ENCODE peak calls at places on chromosome 5, in six cellular contexts. One of them, this sample, is unnamed.
A peak's percentile ranks its signal among the peaks of the same experiment; 100 is the strongest.

GRCh38 chr5:119954106-119954505 is 324.7 kb downstream of the FAM170A start:
- DNase-seq in body of pancreas: no peak
- DNase-seq in Karpas-422: no peak
- DNase-seq in brain microvascular endothelial cell: no peak
- DNase-seq in mucosa of descending colon: no peak
- DNase-seq in MG63: no peak
- DNase-seq in this sample: no peak

GRCh38 chr5:177308740-177309139 is 3.0 kb downstream of the MXD3 start:
- DNase-seq in mucosa of descending colon: peak; percentile 20
- DNase-seq in MG63: no peak
- DNase-seq in brain microvascular endothelial cell: no peak
- DNase-seq in Karpas-422: no peak
- DNase-seq in body of pancreas: peak; percentile 44
- DNase-seq in this sample: no peak

GRCh38 chr5:77181173-77181572 is 29.3 kb upstream of the PDE8B start:
- DNase-seq in brain microvascular endothelial cell: no peak
- DNase-seq in Karpas-422: no peak
- DNase-seq in body of pancreas: no peak
- DNase-seq in MG63: no peak
- DNase-seq in mucosa of descending colon: no peak
- DNase-seq in this sample: peak; percentile 57

GRCh38 chr5:133124891-133125290 is 73.1 kb downstream of the HSPA4 start:
- DNase-seq in Karpas-422: no peak
- DNase-seq in mucosa of descending colon: no peak
- DNase-seq in brain microvascular endothelial cell: no peak
- DNase-seq in body of pancreas: no peak
- DNase-seq in MG63: no peak
- DNase-seq in this sample: no peak

GRCh38 chr5:8213701-8214240 is 344.8 kb downstream of the MTRR start:
- DNase-seq in MG63: no peak
- DNase-seq in mucosa of descending colon: no peak
- DNase-seq in brain microvascular endothelial cell: no peak
- DNase-seq in body of pancreas: no peak
- DNase-seq in Karpas-422: peak; percentile 28
- DNase-seq in this sample: no peak

GRCh38 chr5:132714456-132715307 is 22.7 kb downstream of the KIF3A start:
- DNase-seq in MG63: no peak
- DNase-seq in brain microvascular endothelial cell: no peak
- DNase-seq in body of pancreas: no peak
- DNase-seq in mucosa of descending colon: no peak
- DNase-seq in Karpas-422: peak; percentile 47
- DNase-seq in this sample: no peak

GRCh38 chr5:145848854-145849253 is 13.7 kb upstream of the PRELID2 start:
- DNase-seq in body of pancreas: no peak
- DNase-seq in brain microvascular endothelial cell: peak; percentile 67
- DNase-seq in mucosa of descending colon: no peak
- DNase-seq in Karpas-422: no peak
- DNase-seq in MG63: no peak
- DNase-seq in this sample: no peak

GRCh38 chr5:107474724-107475489 is 195.8 kb downstream of the EFNA5 start:
- DNase-seq in Karpas-422: no peak
- DNase-seq in MG63: no peak
- DNase-seq in brain microvascular endothelial cell: no peak
- DNase-seq in mucosa of descending colon: no peak
- DNase-seq in body of pancreas: no peak
- DNase-seq in this sample: no peak

GRCh38 chr5:171162165-171162564 is 146.9 kb upstream of the TLX3 start:
- DNase-seq in mucosa of descending colon: no peak
- DNase-seq in brain microvascular endothelial cell: no peak
- DNase-seq in Karpas-422: no peak
- DNase-seq in MG63: peak; percentile 1
- DNase-seq in body of pancreas: no peak
- DNase-seq in this sample: no peak

GRCh38 chr5:84779206-84779605 is 394.5 kb upstream of the EDIL3 start:
- DNase-seq in MG63: peak; percentile 12
- DNase-seq in brain microvascular endothelial cell: no peak
- DNase-seq in mucosa of descending colon: no peak
- DNase-seq in body of pancreas: no peak
- DNase-seq in Karpas-422: no peak
- DNase-seq in this sample: no peak

GRCh38 chr5:1118231-1118698 is 6.4 kb upstream of the SLC12A7 start:
- DNase-seq in Karpas-422: no peak
- DNase-seq in brain microvascular endothelial cell: no peak
- DNase-seq in body of pancreas: peak; percentile 45
- DNase-seq in mucosa of descending colon: peak; percentile 62
- DNase-seq in MG63: no peak
- DNase-seq in this sample: no peak

GRCh38 chr5:59132131-59132530 is 549.3 kb downstream of the RAB3C start:
- DNase-seq in body of pancreas: no peak
- DNase-seq in brain microvascular endothelial cell: no peak
- DNase-seq in mucosa of descending colon: no peak
- DNase-seq in MG63: no peak
- DNase-seq in Karpas-422: no peak
- DNase-seq in this sample: no peak

GRCh38 chr5:157361865-157362465 is 96.0 kb downstream of the CYFIP2 start:
- DNase-seq in mucosa of descending colon: no peak
- DNase-seq in Karpas-422: no peak
- DNase-seq in MG63: no peak
- DNase-seq in brain microvascular endothelial cell: peak; percentile 43
- DNase-seq in body of pancreas: no peak
- DNase-seq in this sample: no peak

GRCh38 chr5:169944922-169945675 is 35.2 kb downstream of the INSYN2B start:
- DNase-seq in Karpas-422: peak; percentile 63
- DNase-seq in MG63: no peak
- DNase-seq in mucosa of descending colon: no peak
- DNase-seq in brain microvascular endothelial cell: no peak
- DNase-seq in body of pancreas: no peak
- DNase-seq in this sample: no peak

GRCh38 chr5:122430328-122430586 is 118.2 kb downstream of the SNCAIP start:
- DNase-seq in body of pancreas: no peak
- DNase-seq in Karpas-422: no peak
- DNase-seq in mucosa of descending colon: no peak
- DNase-seq in brain microvascular endothelial cell: no peak
- DNase-seq in MG63: no peak
- DNase-seq in this sample: no peak

GRCh38 chr5:56175465-56175864 is 57.7 kb downstream of the ANKRD55 start:
- DNase-seq in mucosa of descending colon: no peak
- DNase-seq in brain microvascular endothelial cell: peak; percentile 79
- DNase-seq in body of pancreas: peak; percentile 21
- DNase-seq in MG63: peak; percentile 76
- DNase-seq in Karpas-422: no peak
- DNase-seq in this sample: peak; percentile 23

GRCh38 chr5:180785794-180786221 is 16.8 kb downstream of the MGAT1 start:
- DNase-seq in Karpas-422: no peak
- DNase-seq in body of pancreas: peak; percentile 36
- DNase-seq in brain microvascular endothelial cell: peak; percentile 28
- DNase-seq in MG63: peak; percentile 95
- DNase-seq in mucosa of descending colon: no peak
- DNase-seq in this sample: peak; percentile 83

GRCh38 chr5:155883966-155884555 is 442.9 kb upstream of the SGCD start:
- DNase-seq in MG63: peak; percentile 35
- DNase-seq in mucosa of descending colon: no peak
- DNase-seq in body of pancreas: no peak
- DNase-seq in Karpas-422: no peak
- DNase-seq in brain microvascular endothelial cell: no peak
- DNase-seq in this sample: no peak

GRCh38 chr5:138668451-138668850 is 84.8 kb upstream of the CTNNA1 start:
- DNase-seq in mucosa of descending colon: no peak
- DNase-seq in body of pancreas: no peak
- DNase-seq in brain microvascular endothelial cell: no peak
- DNase-seq in Karpas-422: no peak
- DNase-seq in MG63: no peak
- DNase-seq in this sample: no peak

GRCh38 chr5:175752826-175753535 is 95.1 kb downstream of the HRH2 start:
- DNase-seq in Karpas-422: no peak
- DNase-seq in mucosa of descending colon: no peak
- DNase-seq in brain microvascular endothelial cell: no peak
- DNase-seq in MG63: peak; percentile 33
- DNase-seq in body of pancreas: no peak
- DNase-seq in this sample: no peak

GRCh38 chr5:172697123-172698121 is 56.4 kb downstream of the NEURL1B start:
- DNase-seq in Karpas-422: peak; percentile 90
- DNase-seq in mucosa of descending colon: peak; percentile 89
- DNase-seq in MG63: peak; percentile 85
- DNase-seq in body of pancreas: peak; percentile 95
- DNase-seq in brain microvascular endothelial cell: peak; percentile 68
- DNase-seq in this sample: peak; percentile 91

GRCh38 chr5:181133610-181134231 is 2.8 kb upstream of the OR2V1 start:
- DNase-seq in Karpas-422: no peak
- DNase-seq in brain microvascular endothelial cell: peak; percentile 85
- DNase-seq in MG63: peak; percentile 95
- DNase-seq in body of pancreas: peak; percentile 26
- DNase-seq in mucosa of descending colon: peak; percentile 42
- DNase-seq in this sample: no peak

GRCh38 chr5:139637438-139638089 is 10.6 kb upstream of the CXXC5 start:
- DNase-seq in mucosa of descending colon: peak; percentile 89
- DNase-seq in Karpas-422: peak; percentile 55
- DNase-seq in brain microvascular endothelial cell: no peak
- DNase-seq in body of pancreas: peak; percentile 93
- DNase-seq in MG63: peak; percentile 90
- DNase-seq in this sample: peak; percentile 96

GRCh38 chr5:164207646-164208045 is 702.2 kb downstream of the MAT2B start:
- DNase-seq in Karpas-422: no peak
- DNase-seq in body of pancreas: no peak
- DNase-seq in mucosa of descending colon: no peak
- DNase-seq in MG63: no peak
- DNase-seq in brain microvascular endothelial cell: no peak
- DNase-seq in this sample: no peak

GRCh38 chr5:146877178-146877681 is 1.3 kb downstream of the PPP2R2B start:
- DNase-seq in mucosa of descending colon: no peak
- DNase-seq in Karpas-422: no peak
- DNase-seq in MG63: no peak
- DNase-seq in brain microvascular endothelial cell: no peak
- DNase-seq in body of pancreas: peak; percentile 13
- DNase-seq in this sample: peak; percentile 37

GRCh38 chr5:127645300-127645726 is 3.6 kb upstream of the CTXN3 start:
- DNase-seq in body of pancreas: no peak
- DNase-seq in mucosa of descending colon: no peak
- DNase-seq in MG63: no peak
- DNase-seq in brain microvascular endothelial cell: no peak
- DNase-seq in Karpas-422: no peak
- DNase-seq in this sample: no peak

GRCh38 chr5:78496373-78496772 is 136.0 kb downstream of the SCAMP1 start:
- DNase-seq in Karpas-422: no peak
- DNase-seq in MG63: peak; percentile 21
- DNase-seq in mucosa of descending colon: no peak
- DNase-seq in body of pancreas: no peak
- DNase-seq in brain microvascular endothelial cell: peak; percentile 62
- DNase-seq in this sample: no peak

GRCh38 chr5:448766-449090 is 5.8 kb downstream of the EXOC3 start:
- DNase-seq in brain microvascular endothelial cell: no peak
- DNase-seq in MG63: no peak
- DNase-seq in body of pancreas: no peak
- DNase-seq in mucosa of descending colon: no peak
- DNase-seq in Karpas-422: no peak
- DNase-seq in this sample: no peak

GRCh38 chr5:118863345-118863744 is 125.0 kb downstream of the DTWD2 start:
- DNase-seq in brain microvascular endothelial cell: no peak
- DNase-seq in mucosa of descending colon: no peak
- DNase-seq in Karpas-422: no peak
- DNase-seq in body of pancreas: no peak
- DNase-seq in MG63: no peak
- DNase-seq in this sample: no peak

GRCh38 chr5:175846332-175846731 is 25.0 kb upstream of the CPLX2 start:
- DNase-seq in mucosa of descending colon: no peak
- DNase-seq in MG63: no peak
- DNase-seq in body of pancreas: no peak
- DNase-seq in brain microvascular endothelial cell: no peak
- DNase-seq in Karpas-422: no peak
- DNase-seq in this sample: no peak

GRCh38 chr5:38997579-38997978 is 76.6 kb downstream of the RICTOR start:
- DNase-seq in body of pancreas: no peak
- DNase-seq in Karpas-422: no peak
- DNase-seq in brain microvascular endothelial cell: no peak
- DNase-seq in mucosa of descending colon: no peak
- DNase-seq in MG63: no peak
- DNase-seq in this sample: no peak
- H3K36me3 ChIP-seq in body of pancreas: no peaks in the 10 kb centered on the region
- H3K36me3 ChIP-seq in Karpas-422: peaks cover 10% of the 10 kb centered on the region
- H3K36me3 ChIP-seq in brain microvascular endothelial cell: peaks cover 4% of the 10 kb centered on the region
- H3K36me3 ChIP-seq in mucosa of descending colon: no peaks in the 10 kb centered on the region
- H3K36me3 ChIP-seq in MG63: no peaks in the 10 kb centered on the region
- H3K36me3 ChIP-seq in this sample: no peaks in the 10 kb centered on the region

GRCh38 chr5:72885824-72886223 is 69.4 kb downstream of the TNPO1 start:
- DNase-seq in Karpas-422: no peak
- DNase-seq in MG63: no peak
- DNase-seq in body of pancreas: no peak
- DNase-seq in mucosa of descending colon: no peak
- DNase-seq in brain microvascular endothelial cell: no peak
- DNase-seq in this sample: no peak
- H3K36me3 ChIP-seq in Karpas-422: peaks cover 83% of the 10 kb centered on the region
- H3K36me3 ChIP-seq in MG63: peaks cover 96% of the 10 kb centered on the region
- H3K36me3 ChIP-seq in body of pancreas: no peaks in the 10 kb centered on the region
- H3K36me3 ChIP-seq in mucosa of descending colon: no peaks in the 10 kb centered on the region
- H3K36me3 ChIP-seq in brain microvascular endothelial cell: peaks cover 80% of the 10 kb centered on the region
- H3K36me3 ChIP-seq in this sample: peaks cover 25% of the 10 kb centered on the region

DNA sequence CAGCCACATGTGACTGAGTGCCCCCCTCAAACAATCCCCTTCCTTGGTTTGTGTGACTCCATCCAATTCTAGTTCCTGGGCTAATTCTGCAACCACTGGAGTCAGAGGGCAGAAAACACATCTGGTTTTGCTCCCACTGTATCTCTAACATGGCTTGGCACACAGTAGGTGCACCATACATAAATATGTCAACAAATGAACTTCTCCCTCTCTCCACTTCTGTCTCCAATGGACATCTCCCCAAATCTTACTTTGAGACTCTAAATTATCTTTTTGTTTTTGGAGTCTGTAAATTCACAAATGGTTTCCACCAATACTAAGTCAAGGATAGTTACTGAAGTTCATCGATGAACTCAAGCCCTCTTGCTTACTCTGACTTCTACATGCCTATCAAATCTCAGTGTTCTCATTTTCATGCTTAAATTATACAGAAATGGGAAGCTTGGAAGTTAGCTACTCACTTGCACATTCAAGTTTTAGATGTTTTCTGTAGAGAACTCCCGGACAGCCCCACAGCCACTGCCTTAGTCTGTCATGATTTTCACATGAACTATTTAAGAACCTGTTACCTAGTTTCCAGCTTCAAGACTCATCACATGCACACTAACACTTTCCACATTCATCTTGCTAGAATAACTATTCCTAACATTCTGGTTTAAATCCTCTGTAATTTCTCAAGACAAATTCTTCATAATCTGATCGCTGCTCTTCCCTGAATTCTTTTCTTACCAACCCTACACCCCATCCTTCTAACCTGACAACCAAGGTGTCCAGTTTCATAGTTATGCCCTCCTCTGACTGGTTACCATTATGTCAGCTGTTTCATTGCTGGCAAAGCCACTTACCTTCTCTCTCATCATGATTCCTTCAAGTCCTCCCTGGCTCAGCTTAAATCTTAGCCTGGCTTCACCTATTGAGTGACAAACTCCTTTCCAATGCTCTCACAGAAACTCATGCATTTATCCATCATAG is 6.0 kb downstream of the RPL37 start:
- DNase-seq in Karpas-422: peak; percentile 57
- DNase-seq in MG63: no peak
- DNase-seq in body of pancreas: no peak
- DNase-seq in brain microvascular endothelial cell: no peak
- DNase-seq in mucosa of descending colon: no peak
- DNase-seq in this sample: no peak
- H3K36me3 ChIP-seq in Karpas-422: peaks cover 73% of the 10 kb centered on the region
- H3K36me3 ChIP-seq in MG63: peaks cover 89% of the 10 kb centered on the region
- H3K36me3 ChIP-seq in body of pancreas: no peaks in the 10 kb centered on the region
- H3K36me3 ChIP-seq in brain microvascular endothelial cell: peaks cover 87% of the 10 kb centered on the region
- H3K36me3 ChIP-seq in mucosa of descending colon: peaks cover 10% of the 10 kb centered on the region
- H3K36me3 ChIP-seq in this sample: peaks cover 62% of the 10 kb centered on the region

GRCh38 chr5:142003266-142003800 is 9.5 kb downstream of the GNPDA1 start:
- DNase-seq in Karpas-422: no peak
- DNase-seq in brain microvascular endothelial cell: no peak
- DNase-seq in MG63: no peak
- DNase-seq in body of pancreas: no peak
- DNase-seq in mucosa of descending colon: no peak
- DNase-seq in this sample: no peak
- H3K36me3 ChIP-seq in Karpas-422: peaks cover 34% of the 10 kb centered on the region
- H3K36me3 ChIP-seq in brain microvascular endothelial cell: peaks cover 31% of the 10 kb centered on the region
- H3K36me3 ChIP-seq in MG63: peaks cover 70% of the 10 kb centered on the region
- H3K36me3 ChIP-seq in body of pancreas: no peaks in the 10 kb centered on the region
- H3K36me3 ChIP-seq in mucosa of descending colon: no peaks in the 10 kb centered on the region
- H3K36me3 ChIP-seq in this sample: peaks cover 41% of the 10 kb centered on the region

This sample was measured in H7.